ENCODE peak calls at places on chromosomes 7 and 10, in six cellular contexts. K, U, B, T, F and P are unnamed samples.

GRCh38 chr7:130281227-130281626 is 11.7 kb upstream of the CPA4 start:
- DNase-seq in K (no peak), U (peak), B (no peak), T (no peak), F (no peak), P (no peak)

GRCh38 chr10:17685227-17685840 is 41.4 kb downstream of the STAM start:
- DNase-seq in K (no peak), U (no peak), B (no peak), T (no peak), F (no peak), P (no peak)

GRCh38 chr7:91288208-91288824 is 24.1 kb downstream of the FZD1 start:
- DNase-seq in K (peak), U (no peak), B (no peak), T (peak), F (no peak), P (no peak)

GRCh38 chr10:30557884-30558283 is 71.7 kb downstream of the LYZL2 start:
- DNase-seq in K (no peak), U (peak), B (no peak), T (no peak), F (no peak), P (no peak)

GRCh38 chr7:98283127-98283886 is 1.8 kb downstream of the BRI3 start:
- DNase-seq in K (no peak), U (peak), B (peak), T (no peak), F (no peak), P (no peak)

GRCh38 chr7:47225387-47226170 is 356.3 kb downstream of the TNS3 start:
- DNase-seq in K (no peak), U (no peak), B (no peak), T (no peak), F (no peak), P (no peak)

GRCh38 chr10:100890141-100890695 is 22.5 kb upstream of the SLF2 start:
- DNase-seq in K (no peak), U (no peak), B (no peak), T (no peak), F (no peak), P (no peak)

GRCh38 chr10:114556236-114557122 is 101.6 kb downstream of the ABLIM1 start:
- DNase-seq in K (no peak), U (no peak), B (no peak), T (no peak), F (no peak), P (no peak)

GRCh38 chr10:87617503-87617902 is 42.2 kb upstream of the PAPSS2 start:
- DNase-seq in K (no peak), U (no peak), B (no peak), T (no peak), F (no peak), P (no peak)

GRCh38 chr7:131111081-131111576 is 216.5 kb upstream of the MKLN1 start:
- DNase-seq in K (peak), U (peak), B (no peak), T (no peak), F (no peak), P (no peak)

GRCh38 chr10:16195178-16195769 is 241.5 kb upstream of the PTER start:
- DNase-seq in K (no peak), U (no peak), B (no peak), T (no peak), F (no peak), P (no peak)

GRCh38 chr10:119575506-119575905 is 21.3 kb downstream of the TIAL1 start:
- DNase-seq in K (no peak), U (peak), B (no peak), T (no peak), F (no peak), P (no peak)

GRCh38 chr7:2931034-2931415 is 86.9 kb upstream of the GNA12 start:
- DNase-seq in K (no peak), U (no peak), B (peak), T (no peak), F (no peak), P (no peak)

GRCh38 chr7:7212612-7213011 is 30.3 kb downstream of the C1GALT1 start:
- DNase-seq in K (no peak), U (no peak), B (no peak), T (no peak), F (no peak), P (no peak)

GRCh38 chr7:8365499-8366110 is 67.8 kb upstream of the NXPH1 start:
- DNase-seq in K (peak), U (no peak), B (no peak), T (no peak), F (no peak), P (no peak)
- TF ChIP-seq CTCF in K (peak), U (no peak), B (no peak), T (no peak), F (no peak), P (peak)

GRCh38 chr10:103781329-103782061 is 73.9 kb downstream of the SH3PXD2A start:
- DNase-seq in K (no peak), U (peak), B (peak), T (no peak), F (no peak), P (no peak)
- TF ChIP-seq CTCF in K (no peak), U (peak), B (no peak), T (no peak), F (no peak), P (no peak)

DNA sequence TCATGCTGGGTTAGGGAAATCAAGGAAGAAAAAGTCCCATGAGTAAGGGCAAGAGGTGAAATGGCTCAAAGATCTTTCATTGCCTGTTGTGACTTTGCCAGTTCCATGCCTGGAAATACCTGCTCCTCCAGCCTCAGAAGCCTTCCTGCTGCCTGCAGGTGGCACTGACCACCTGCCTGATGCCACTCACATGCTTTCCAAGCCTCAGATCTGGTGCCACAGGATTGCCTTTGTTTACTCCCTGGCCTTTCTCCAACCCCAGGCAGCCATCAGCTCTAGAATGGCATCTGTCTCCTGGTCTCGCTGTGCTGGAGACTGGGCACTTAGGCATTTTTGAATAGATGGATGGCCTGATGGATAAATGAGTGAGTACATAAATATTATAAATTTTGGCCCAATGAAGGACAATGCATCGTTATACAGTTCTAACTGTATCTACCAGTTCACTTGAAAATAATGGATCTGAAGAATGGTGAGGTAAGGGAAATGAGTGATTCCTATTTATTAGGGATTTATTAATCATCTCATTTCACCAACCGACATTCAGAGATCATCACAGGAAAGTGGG is 657.2 kb downstream of the INHBA start:
- DNase-seq in K (peak), U (no peak), B (no peak), T (no peak), F (no peak), P (no peak)
- TF ChIP-seq CTCF in K (peak), U (no peak), B (peak), T (no peak), F (no peak), P (peak)

GRCh38 chr10:64648915-64649314 is 1127.7 kb downstream of the REEP3 start:
- DNase-seq in K (peak), U (no peak), B (no peak), T (no peak), F (no peak), P (no peak)
- TF ChIP-seq CTCF in K (no peak), U (no peak), B (no peak), T (no peak), F (no peak), P (no peak)

DNA sequence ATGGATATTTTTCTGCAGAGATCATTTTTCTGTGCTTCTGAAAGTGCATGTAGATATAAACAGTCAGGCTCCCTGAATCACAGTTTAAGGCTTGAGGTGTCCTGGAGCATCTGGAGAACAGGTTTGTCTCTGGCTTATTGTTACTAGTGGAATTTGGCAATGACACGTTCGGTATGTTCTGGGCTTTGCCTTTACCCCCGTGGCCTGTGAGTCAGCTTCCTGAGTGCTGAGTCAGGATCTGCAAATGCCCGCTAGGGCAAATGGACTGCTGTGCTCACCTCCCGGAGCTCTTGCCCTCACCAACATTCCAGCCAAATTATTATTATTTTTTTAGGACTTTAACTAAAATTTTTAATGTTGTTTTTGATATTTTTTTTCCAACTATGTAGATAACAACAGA is 192.5 kb upstream of the PRSS1 start:
- DNase-seq in K (peak), U (peak), B (no peak), T (peak), F (no peak), P (no peak)
- TF ChIP-seq CTCF in K (no peak), U (peak), B (peak), T (peak), F (no peak), P (no peak)

GRCh38 chr7:43803865-43804264 is 45.4 kb downstream of the BLVRA start:
- DNase-seq in K (no peak), U (no peak), B (no peak), T (no peak), F (no peak), P (no peak)

DNA sequence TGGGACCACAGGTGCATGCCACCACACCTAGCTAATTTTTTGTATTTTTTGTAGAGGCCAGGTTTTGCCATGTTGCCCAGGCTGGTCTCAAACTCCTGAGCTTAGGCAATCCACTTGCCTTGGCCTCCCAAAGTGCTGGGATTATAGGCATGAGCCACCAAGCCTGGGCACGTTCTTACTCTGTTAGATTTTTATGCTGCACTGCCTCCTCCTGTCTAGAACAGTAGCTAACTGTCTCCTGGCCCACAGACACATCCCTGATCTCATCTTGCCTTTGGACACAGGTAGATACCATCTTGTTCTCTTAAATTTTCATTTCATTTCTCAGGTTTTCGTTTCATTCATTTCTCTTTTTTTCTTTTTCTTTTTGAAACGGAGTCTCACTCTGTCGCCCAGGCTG is 41.1 kb downstream of the BLVRA start:
- DNase-seq in K (no peak), U (no peak), B (no peak), T (no peak), F (no peak), P (no peak)
- TF ChIP-seq CTCF in K (no peak), U (no peak), B (no peak), T (no peak), F (no peak), P (no peak)

GRCh38 chr10:79065091-79065551 is 3.6 kb upstream of the ZMIZ1 start:
- DNase-seq in K (no peak), U (no peak), B (peak), T (no peak), F (no peak), P (no peak)

GRCh38 chr10:79068203-79068561 is 584 bp upstream of the ZMIZ1 start:
- DNase-seq in K (peak), U (no peak), B (peak), T (peak), F (peak), P (peak)

GRCh38 chr10:79065853-79066252 is 2.9 kb upstream of the ZMIZ1 start:
- DNase-seq in K (no peak), U (no peak), B (peak), T (no peak), F (no peak), P (no peak)

GRCh38 chr10:79067241-79068202 is 1.2 kb upstream of the ZMIZ1 start:
- DNase-seq in K (peak), U (peak), B (peak), T (peak), F (peak), P (peak)

GRCh38 chr10:79066460-79067240 is 2.1 kb upstream of the ZMIZ1 start:
- DNase-seq in K (peak), U (peak), B (peak), T (no peak), F (no peak), P (no peak)
- TF ChIP-seq CTCF in K (no peak), U (peak), B (peak), T (peak), F (no peak), P (peak)

DNA sequence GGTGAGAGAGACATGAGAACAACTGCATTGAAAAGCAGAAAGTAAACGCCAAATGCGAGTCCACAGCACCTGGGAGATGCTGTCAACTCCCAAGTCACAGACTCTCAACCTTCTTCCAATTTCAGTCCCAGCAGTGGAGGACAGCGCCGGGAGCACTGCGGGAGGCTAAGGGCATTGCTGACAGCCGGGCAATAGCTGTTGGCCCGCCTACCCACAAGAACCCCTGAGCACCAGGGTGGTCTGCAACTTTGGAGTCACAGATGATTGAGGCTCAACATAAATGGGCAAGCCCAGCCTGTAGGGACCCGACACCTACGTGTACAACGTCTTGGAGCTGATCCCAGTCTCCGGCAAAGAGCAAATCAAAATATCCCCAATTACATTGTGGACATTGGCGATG is 262.9 kb downstream of the TCERG1L start:
- DNase-seq in K (no peak), U (no peak), B (no peak), T (no peak), F (no peak), P (no peak)
- TF ChIP-seq CTCF in K (no peak), U (no peak), B (no peak), T (no peak), F (no peak), P (no peak)

GRCh38 chr7:102072636-102073209 is 213.9 kb upstream of the SH2B2 start:
- DNase-seq in K (no peak), U (peak), B (no peak), T (no peak), F (no peak), P (no peak)
- TF ChIP-seq CTCF in K (no peak), U (no peak), B (no peak), T (no peak), F (no peak), P (no peak)